ENCODE peak calls at places on chromosomes 6 and 20, in six cellular contexts. K, C, V, S, O and N are unnamed samples.

GRCh38 chr6:53643481-53643965 is 22.0 kb downstream of the KLHL31 start:
- ATAC-seq in K (no peak), C (no peak), V (peak), S (no peak), O (peak), N (no peak)

GRCh38 chr6:146895101-146895771 is 296.5 kb downstream of the ADGB start:
- ATAC-seq in K (no peak), C (no peak), V (no peak), S (no peak), O (no peak), N (no peak)

GRCh38 chr20:15895126-15895525 is 678.1 kb downstream of the KIF16B start:
- ATAC-seq in K (no peak), C (no peak), V (peak), S (no peak), O (no peak), N (no peak)

GRCh38 chr6:138728672-138729071 is 44.9 kb upstream of the CCDC28A start:
- ATAC-seq in K (peak), C (no peak), V (no peak), S (no peak), O (no peak), N (no peak)

GRCh38 chr20:10408427-10408826 is 25.6 kb downstream of the MKKS start:
- ATAC-seq in K (no peak), C (no peak), V (no peak), S (no peak), O (no peak), N (no peak)

GRCh38 chr6:151701820-151702562 is 105.5 kb upstream of the ESR1 start:
- ATAC-seq in K (no peak), C (no peak), V (peak), S (no peak), O (no peak), N (no peak)

GRCh38 chr6:8819446-8819845 is 384.1 kb upstream of the SLC35B3 start:
- ATAC-seq in K (no peak), C (no peak), V (no peak), S (no peak), O (no peak), N (no peak)

GRCh38 chr20:59400666-59401065 is 100.3 kb downstream of the EDN3 start:
- ATAC-seq in K (no peak), C (no peak), V (no peak), S (no peak), O (no peak), N (no peak)

GRCh38 chr6:16694789-16695188 is 66.5 kb downstream of the ATXN1 start:
- ATAC-seq in K (peak), C (no peak), V (peak), S (peak), O (no peak), N (no peak)

GRCh38 chr20:51588762-51589161 is 46.2 kb upstream of the NFATC2 start:
- ATAC-seq in K (no peak), C (no peak), V (no peak), S (no peak), O (no peak), N (no peak)

GRCh38 chr6:166650047-166650446 is 23.0 kb upstream of the RPS6KA2 start:
- ATAC-seq in K (no peak), C (no peak), V (no peak), S (no peak), O (no peak), N (no peak)

GRCh38 chr6:157647261-157647915 is 175.7 kb upstream of the SNX9 start:
- ATAC-seq in K (no peak), C (no peak), V (peak), S (peak), O (no peak), N (no peak)

GRCh38 chr20:58237318-58238182 is 9.1 kb upstream of the ANKRD60 start:
- ATAC-seq in K (no peak), C (no peak), V (no peak), S (no peak), O (no peak), N (peak)

GRCh38 chr6:126123226-126123625 is 136.9 kb downstream of the TRMT11 start:
- ATAC-seq in K (no peak), C (no peak), V (no peak), S (no peak), O (no peak), N (no peak)

GRCh38 chr20:46164166-46164565 is 46.1 kb downstream of the CD40 start:
- ATAC-seq in K (no peak), C (no peak), V (no peak), S (no peak), O (no peak), N (no peak)

GRCh38 chr6:30149234-30149633 is 11.8 kb downstream of the TRIM10 start:
- ATAC-seq in K (no peak), C (no peak), V (peak), S (no peak), O (no peak), N (no peak)

GRCh38 chr6:11389977-11390376 is 147.6 kb upstream of the TMEM170B start:
- ATAC-seq in K (no peak), C (no peak), V (no peak), S (no peak), O (peak), N (peak)

GRCh38 chr6:158869604-158870417 is 50.6 kb upstream of the EZR start:
- ATAC-seq in K (peak), C (peak), V (peak), S (peak), O (peak), N (peak)

GRCh38 chr20:36491901-36492617 is 49.3 kb upstream of the MYL9 start:
- ATAC-seq in K (peak), C (peak), V (peak), S (peak), O (no peak), N (peak)

GRCh38 chr6:134529921-134530320 is 212.0 kb upstream of the SGK1 start:
- ATAC-seq in K (peak), C (no peak), V (no peak), S (peak), O (no peak), N (no peak)

GRCh38 chr6:110476046-110476849 is at the start of gene SLC22A16:
- ATAC-seq in K (no peak), C (peak), V (no peak), S (peak), O (no peak), N (peak)

GRCh38 chr6:31157543-31158139 is at the start of gene CCHCR1:
- ATAC-seq in K (peak), C (peak), V (peak), S (peak), O (no peak), N (no peak)

GRCh38 chr6:35049885-35050284 is 91.3 kb downstream of the TCP11 start:
- ATAC-seq in K (peak), C (no peak), V (no peak), S (no peak), O (no peak), N (no peak)

GRCh38 chr6:87902383-87902782 is 145.3 kb upstream of the SPACA1 start:
- ATAC-seq in K (no peak), C (no peak), V (no peak), S (no peak), O (no peak), N (no peak)

GRCh38 chr20:63752411-63753101 is 13.0 kb downstream of the SLC2A4RG start:
- ATAC-seq in K (no peak), C (no peak), V (peak), S (no peak), O (no peak), N (no peak)

GRCh38 chr6:134830194-134830593 is 119.7 kb downstream of the ALDH8A1 start:
- ATAC-seq in K (no peak), C (no peak), V (no peak), S (no peak), O (no peak), N (no peak)

GRCh38 chr6:143443096-143443495 is 7.4 kb downstream of the ADAT2 start:
- ATAC-seq in K (no peak), C (no peak), V (no peak), S (no peak), O (no peak), N (no peak)

GRCh38 chr6:44800171-44800671 is 412.7 kb downstream of the CDC5L start:
- ATAC-seq in K (peak), C (peak), V (no peak), S (no peak), O (peak), N (no peak)

GRCh38 chr6:26218824-26219223 is 131.6 kb downstream of the HFE start:
- ATAC-seq in K (no peak), C (no peak), V (no peak), S (no peak), O (no peak), N (no peak)

GRCh38 chr20:46400253-46400652 is 6.2 kb downstream of the ELMO2 start:
- ATAC-seq in K (peak), C (peak), V (peak), S (no peak), O (peak), N (peak)

GRCh38 chr6:35687658-35688604 is 784 bp downstream of the FKBP5 start:
- ATAC-seq in K (peak), C (peak), V (peak), S (peak), O (peak), N (no peak)

GRCh38 chr6:35552285-35552917 is 39.7 kb upstream of the TULP1 start:
- ATAC-seq in K (peak), C (no peak), V (peak), S (peak), O (peak), N (no peak)

GRCh38 chr6:146355521-146356100 is 188.0 kb upstream of the RAB32 start:
- ATAC-seq in K (no peak), C (no peak), V (no peak), S (no peak), O (no peak), N (no peak)

GRCh38 chr6:89944826-89945407 is 50.6 kb downstream of the GJA10 start:
- ATAC-seq in K (no peak), C (no peak), V (no peak), S (no peak), O (no peak), N (no peak)

GRCh38 chr6:154791561-154792317 is 58.5 kb downstream of the SCAF8 start:
- ATAC-seq in K (no peak), C (no peak), V (no peak), S (no peak), O (peak), N (no peak)

GRCh38 chr6:89100114-89100513 is 17.8 kb downstream of the SRSF12 start:
- ATAC-seq in K (no peak), C (no peak), V (no peak), S (no peak), O (no peak), N (no peak)

GRCh38 chr20:52103911-52104545 is 87.6 kb downstream of the ZFP64 start:
- ATAC-seq in K (no peak), C (no peak), V (no peak), S (peak), O (no peak), N (no peak)

GRCh38 chr6:85383042-85383441 is 66.8 kb upstream of the NT5E start:
- ATAC-seq in K (no peak), C (no peak), V (no peak), S (no peak), O (no peak), N (no peak)

GRCh38 chr20:54727490-54727889 is 252.1 kb downstream of the DOK5 start:
- ATAC-seq in K (no peak), C (no peak), V (no peak), S (no peak), O (no peak), N (no peak)